ENCODE peak calls at places on chromosome 6, in seven cellular contexts. Q is stimulated activated CD4-positive, alpha-beta T cell treated with anti-CD3 and anti-CD28 coated beads, Interleukin-15, amount 100 ng/mL, for 1 hour; H is transverse colon; K is lung; I is NCI-H1417; X is upper lobe of left lung; M is coronary artery. G is an unnamed sample.

GRCh38 chr6:11648436-11648775 is 110.9 kb downstream of the TMEM170B start:
- DNase-seq in Q (no peak), H (no peak), K (no peak), I (no peak), X (no peak), M (no peak), G (no peak)

GRCh38 chr6:111478064-111478476 is 4.9 kb downstream of the REV3L start:
- DNase-seq in Q (no peak), H (no peak), K (no peak), I (no peak), X (no peak), M (no peak), G (no peak)

GRCh38 chr6:81859884-81860283 is 107.4 kb upstream of the TENT5A start:
- DNase-seq in Q (no peak), H (no peak), K (no peak), I (no peak), X (no peak), M (no peak), G (no peak)

GRCh38 chr6:134875367-134875766 is 74.5 kb downstream of the ALDH8A1 start:
- DNase-seq in Q (no peak), H (no peak), K (no peak), I (no peak), X (no peak), M (no peak), G (no peak)

GRCh38 chr6:35624341-35625070 is 64.2 kb downstream of the FKBP5 start:
- DNase-seq in Q (no peak), H (no peak), K (no peak), I (no peak), X (no peak), M (no peak), G (no peak)

GRCh38 chr6:84466521-84466920 is 239.1 kb upstream of the CEP162 start:
- DNase-seq in Q (no peak), H (no peak), K (no peak), I (no peak), X (no peak), M (no peak), G (no peak)

GRCh38 chr6:169868458-169868857 is 117.0 kb downstream of the ERMARD start:
- DNase-seq in Q (no peak), H (peak; percentile 68), K (no peak), I (no peak), X (peak; percentile 84), M (peak; percentile 47), G (no peak)

GRCh38 chr6:35299674-35300073 is 2.1 kb downstream of the DEF6 start:
- DNase-seq in Q (no peak), H (peak; percentile 64), K (peak; percentile 56), I (no peak), X (no peak), M (no peak), G (no peak)

GRCh38 chr6:44732243-44732642 is 344.7 kb downstream of the CDC5L start:
- DNase-seq in Q (no peak), H (no peak), K (no peak), I (no peak), X (no peak), M (no peak), G (no peak)

GRCh38 chr6:165571721-165572132 is 91.3 kb downstream of the PDE10A start:
- DNase-seq in Q (no peak), H (no peak), K (no peak), I (no peak), X (no peak), M (no peak), G (no peak)